ENCODE peak calls at places on chromosome 15, in five cellular contexts. Z is adrenal gland, S is omental fat pad, G is Peyer's patch, X is dorsolateral prefrontal cortex. O is an unnamed sample.

GRCh38 chr15:67331676-67332075 is 77.1 kb downstream of the IQCH start:
- DNase-seq in Z (no peak), S (no peak), G (no peak), X (no peak), O (no peak)

GRCh38 chr15:20645956-20646355 is 104.4 kb upstream of the GOLGA6L6 start:
- DNase-seq in Z (peak), S (no peak), G (no peak), X (peak), O (no peak)

GRCh38 chr15:52010633-52011595 is 8.1 kb upstream of the MAPK6 start:
- DNase-seq in Z (peak), S (no peak), G (no peak), X (no peak), O (no peak)

GRCh38 chr15:51861557-51862350 is 32.3 kb downstream of the TMOD3 start:
- DNase-seq in Z (no peak), S (no peak), G (no peak), X (no peak), O (no peak)

GRCh38 chr15:30928076-30928475 is 24.4 kb downstream of the FAN1 start:
- DNase-seq in Z (no peak), S (no peak), G (no peak), X (no peak), O (no peak)

GRCh38 chr15:26772588-26773484 is at the start of gene GABRB3:
- DNase-seq in Z (peak), S (no peak), G (no peak), X (peak), O (peak)

GRCh38 chr15:82553846-82554245 is 13.6 kb upstream of the RPS17 start:
- DNase-seq in Z (no peak), S (no peak), G (no peak), X (no peak), O (no peak)

GRCh38 chr15:41796457-41796856 is 22.2 kb downstream of the MAPKBP1 start:
- DNase-seq in Z (no peak), S (no peak), G (no peak), X (no peak), O (no peak)

GRCh38 chr15:37733628-37734027 is 200.8 kb upstream of the TMCO5A start:
- DNase-seq in Z (no peak), S (no peak), G (no peak), X (no peak), O (no peak)

GRCh38 chr15:60573936-60574335 is 95.0 kb upstream of the ICE2 start:
- DNase-seq in Z (no peak), S (no peak), G (no peak), X (no peak), O (no peak)

GRCh38 chr15:63843901-63844317 is 10.2 kb upstream of the HERC1 start:
- DNase-seq in Z (no peak), S (no peak), G (no peak), X (no peak), O (no peak)

GRCh38 chr15:60815321-60815720 is 336.4 kb upstream of the ICE2 start:
- DNase-seq in Z (no peak), S (no peak), G (no peak), X (no peak), O (no peak)

GRCh38 chr15:48679952-48680351 is 34.4 kb upstream of the FBN1 start:
- DNase-seq in Z (no peak), S (no peak), G (no peak), X (no peak), O (no peak)

GRCh38 chr15:58736244-58736643 is 13.3 kb downstream of the ADAM10 start:
- DNase-seq in Z (no peak), S (no peak), G (no peak), X (no peak), O (no peak)

GRCh38 chr15:36177590-36178281 is 401.7 kb upstream of the CDIN1 start:
- DNase-seq in Z (no peak), S (no peak), G (no peak), X (no peak), O (no peak)

GRCh38 chr15:90234519-90234988 is 545 bp downstream of the GDPGP1 start:
- DNase-seq in Z (no peak), S (no peak), G (no peak), X (no peak), O (no peak)

GRCh38 chr15:24076090-24076784 is 389.1 kb upstream of the NDN start:
- DNase-seq in Z (no peak), S (no peak), G (no peak), X (no peak), O (no peak)

GRCh38 chr15:80936288-80937078 is 53.1 kb downstream of the MESD start:
- DNase-seq in Z (no peak), S (no peak), G (no peak), X (peak), O (no peak)
- TF ChIP-seq CTCF in Z (no peak), S (no peak), G (no peak), X (no peak), O (no peak)

GRCh38 chr15:79130535-79131130 is 40.1 kb upstream of the RASGRF1 start:
- DNase-seq in Z (no peak), S (no peak), G (no peak), X (no peak), O (no peak)
- TF ChIP-seq CTCF in Z (no peak), S (no peak), G (no peak), X (no peak), O (no peak)

DNA sequence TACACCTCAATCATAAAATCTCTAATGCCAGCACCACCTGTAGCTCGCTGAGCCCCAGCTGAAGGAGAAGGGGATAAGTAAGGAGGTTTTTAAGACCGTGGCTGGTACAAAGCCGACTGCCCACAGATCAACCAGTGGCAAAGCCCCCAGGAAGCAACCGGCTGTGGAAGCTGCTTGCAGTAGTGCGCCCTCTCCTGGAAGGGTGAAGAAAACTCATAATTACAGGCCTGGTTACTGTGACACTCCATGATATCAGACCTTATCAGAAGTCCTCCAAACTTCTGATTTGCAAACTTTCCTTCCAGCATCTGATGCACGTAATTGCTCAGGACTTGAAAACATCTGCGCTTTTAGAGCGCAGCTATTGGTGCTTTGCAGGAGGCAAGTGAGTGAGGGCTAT is 63.1 kb upstream of the MCTP2 start:
- DNase-seq in Z (no peak), S (no peak), G (no peak), X (no peak), O (no peak)
- TF ChIP-seq CTCF in Z (no peak), S (no peak), G (peak), X (no peak), O (no peak)

GRCh38 chr15:77591960-77592613 is 40.6 kb downstream of the LINGO1 start:
- DNase-seq in Z (no peak), S (no peak), G (no peak), X (no peak), O (peak)

GRCh38 chr15:77596821-77597803 is 35.6 kb downstream of the LINGO1 start:
- DNase-seq in Z (no peak), S (no peak), G (no peak), X (no peak), O (no peak)

GRCh38 chr15:77589839-77590238 is 42.9 kb downstream of the LINGO1 start:
- DNase-seq in Z (no peak), S (no peak), G (no peak), X (peak), O (no peak)

GRCh38 chr15:77595231-77595630 is 37.5 kb downstream of the LINGO1 start:
- DNase-seq in Z (no peak), S (no peak), G (no peak), X (no peak), O (no peak)

DNA sequence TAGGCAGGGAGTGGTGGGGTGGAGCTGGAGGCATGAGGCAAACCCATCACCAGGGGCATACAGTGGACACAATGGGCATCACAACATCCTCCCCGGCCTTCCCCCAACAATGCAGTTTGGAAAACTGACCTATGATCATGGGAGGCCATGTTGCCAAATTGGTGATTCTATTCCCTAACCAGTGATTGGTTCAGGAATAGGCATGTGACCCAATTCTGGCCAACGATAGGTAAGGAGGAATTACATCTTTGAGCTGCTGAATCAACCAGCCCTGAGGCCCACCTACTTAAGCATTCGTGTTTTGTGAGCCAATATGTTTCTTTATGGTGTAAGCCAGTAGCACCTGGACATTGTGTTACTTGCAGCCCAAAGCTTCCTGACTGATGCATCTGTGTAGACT is 39.9 kb downstream of the LINGO1 start:
- DNase-seq in Z (no peak), S (no peak), G (no peak), X (no peak), O (no peak)
- TF ChIP-seq CTCF in Z (no peak), S (no peak), G (no peak), X (no peak), O (no peak)

GRCh38 chr15:85004551-85004950 is 22.9 kb downstream of the PDE8A start:
- DNase-seq in Z (no peak), S (no peak), G (no peak), X (no peak), O (no peak)

GRCh38 chr15:85006655-85007054 is 25.0 kb downstream of the PDE8A start:
- DNase-seq in Z (no peak), S (no peak), G (no peak), X (no peak), O (no peak)

GRCh38 chr15:85006201-85006600 is 24.5 kb downstream of the PDE8A start:
- DNase-seq in Z (no peak), S (no peak), G (no peak), X (no peak), O (no peak)

GRCh38 chr15:85005744-85006143 is 24.1 kb downstream of the PDE8A start:
- DNase-seq in Z (no peak), S (no peak), G (no peak), X (no peak), O (no peak)

DNA sequence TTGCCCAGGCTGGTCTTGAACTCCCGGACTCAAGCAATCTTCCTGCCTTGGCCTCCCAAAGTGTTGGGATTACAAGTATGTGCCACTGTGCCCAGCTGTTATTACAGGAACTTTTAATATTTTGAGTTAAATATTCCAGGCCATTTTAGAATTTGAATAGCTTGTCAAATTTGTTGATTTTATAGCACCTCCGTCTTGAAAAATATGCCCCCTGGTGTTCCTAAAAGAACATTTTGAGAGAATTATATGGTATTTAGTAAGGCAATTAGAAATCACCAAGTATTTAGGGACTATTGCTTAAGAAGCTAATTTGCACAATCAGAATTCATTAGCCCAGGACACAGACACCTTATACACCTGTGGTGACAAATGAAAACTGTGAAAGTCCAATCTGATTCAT is 23.7 kb downstream of the PDE8A start:
- DNase-seq in Z (no peak), S (no peak), G (no peak), X (no peak), O (no peak)
- TF ChIP-seq CTCF in Z (no peak), S (no peak), G (no peak), X (no peak), O (no peak)

GRCh38 chr15:71152542-71152941 is 37.3 kb downstream of the THSD4 start:
- DNase-seq in Z (no peak), S (no peak), G (no peak), X (no peak), O (no peak)

GRCh38 chr15:71154607-71155200 is 39.4 kb downstream of the THSD4 start:
- DNase-seq in Z (no peak), S (no peak), G (no peak), X (no peak), O (no peak)

GRCh38 chr15:71155534-71155933 is 40.3 kb downstream of the THSD4 start:
- DNase-seq in Z (no peak), S (no peak), G (no peak), X (no peak), O (no peak)

GRCh38 chr15:71151061-71151460 is 35.8 kb downstream of the THSD4 start:
- DNase-seq in Z (no peak), S (no peak), G (no peak), X (no peak), O (no peak)

GRCh38 chr15:71153823-71154524 is 38.7 kb downstream of the THSD4 start:
- DNase-seq in Z (no peak), S (no peak), G (no peak), X (no peak), O (no peak)
- TF ChIP-seq CTCF in Z (no peak), S (no peak), G (no peak), X (no peak), O (no peak)

DNA sequence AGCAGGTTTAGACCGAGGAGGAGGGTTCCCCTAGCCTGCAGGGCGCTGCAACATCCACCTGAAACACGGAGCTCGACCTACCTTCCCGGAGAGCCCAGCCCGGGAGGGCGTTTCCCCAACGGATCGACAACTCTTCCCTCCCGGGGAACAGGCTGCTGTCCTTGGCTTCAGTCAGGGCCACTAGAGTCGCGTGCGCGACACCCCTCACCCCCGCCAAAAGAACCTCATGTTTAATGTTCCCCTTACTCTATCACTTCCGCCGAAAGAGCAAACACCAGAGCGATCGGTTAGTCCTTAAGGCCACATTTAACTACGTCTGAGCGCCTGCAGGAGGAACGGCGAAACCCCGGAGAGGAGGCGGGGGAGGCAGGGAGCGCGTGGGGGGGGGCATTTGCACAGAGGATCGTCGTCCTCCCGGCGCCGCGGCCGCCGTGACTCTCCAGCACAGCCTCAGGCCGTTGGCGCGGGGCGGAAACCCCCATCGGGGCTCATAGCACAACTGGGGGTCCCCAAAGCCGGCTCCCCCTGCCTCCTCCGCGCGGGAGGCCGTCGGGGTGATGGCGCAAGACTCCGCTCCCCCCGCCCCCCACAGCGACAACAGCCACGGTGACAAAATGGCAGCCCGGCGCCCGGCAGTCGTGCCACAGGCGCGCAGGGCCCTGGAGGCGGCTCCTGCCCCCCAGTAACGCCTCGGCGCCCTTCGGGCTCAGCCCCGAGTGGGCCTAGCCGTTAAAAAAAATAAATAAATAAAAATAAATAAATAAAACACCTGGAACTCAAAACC is 3.2 kb downstream of the ANP32A start:
- DNase-seq in Z (peak), S (no peak), G (peak), X (peak), O (no peak)
- TF ChIP-seq CTCF in Z (no peak), S (no peak), G (no peak), X (no peak), O (no peak)

O was measured in D721Med.